ENCODE peak calls at places on chromosomes 11 and 22, in six cellular contexts. P is suprapubic skin, F is esophagus muscularis mucosa, L is H1, G is SK-N-SH, W is upper lobe of left lung. A is an unnamed sample.

GRCh38 chr22:42430486-42431125 is 1.6 kb downstream of the NFAM1 start:
- DNase-seq in F (no peak), P (no peak), L (no peak), W (no peak), G (no peak), A (no peak)

GRCh38 chr11:126426126-126426525 is 70.6 kb downstream of the ST3GAL4 start:
- DNase-seq in F (no peak), G (no peak), L (no peak), W (no peak), P (no peak), A (no peak)

GRCh38 chr11:35526370-35526792 is 965 bp upstream of the PAMR1 start:
- DNase-seq in F (peak; percentile 21), L (peak; percentile 52), W (no peak), G (no peak), P (no peak), A (no peak)

GRCh38 chr22:18068381-18068988 is 9.3 kb upstream of the PEX26 start:
- DNase-seq in W (no peak), G (no peak), F (no peak), P (no peak), L (no peak), A (no peak)

GRCh38 chr11:10885703-10886363 is 28.0 kb upstream of the ZBED5 start:
- DNase-seq in L (no peak), G (peak; percentile 54), F (no peak), P (no peak), W (no peak), A (no peak)

GRCh38 chr22:35987487-35987886 is 41.1 kb downstream of the RBFOX2 start:
- DNase-seq in L (no peak), P (no peak), F (peak; percentile 55), W (no peak), G (peak; percentile 18), A (no peak)

GRCh38 chr22:37887610-37888378 is 18.3 kb upstream of the MICALL1 start:
- DNase-seq in P (no peak), L (no peak), W (no peak), F (no peak), G (no peak), A (no peak)

GRCh38 chr22:37229805-37230672 is 14.0 kb downstream of the RAC2 start:
- DNase-seq in G (no peak), W (no peak), P (no peak), F (no peak), L (no peak), A (peak; percentile 67)

GRCh38 chr11:44624761-44625221 is 59.3 kb downstream of the CD82 start:
- DNase-seq in G (no peak), W (no peak), P (peak; percentile 13), L (peak; percentile 38), F (peak; percentile 75), A (peak; percentile 13)

GRCh38 chr11:12210200-12210599 is 99.8 kb downstream of the MICAL2 start:
- DNase-seq in P (no peak), G (no peak), L (no peak), W (no peak), F (no peak), A (no peak)

GRCh38 chr11:46976182-46976854 is 39.8 kb downstream of the CSTPP1 start:
- DNase-seq in L (no peak), P (no peak), G (no peak), W (no peak), F (no peak), A (no peak)

GRCh38 chr11:65410936-65411680 is 11.5 kb upstream of the NEAT1 start:
- DNase-seq in P (peak; percentile 57), W (peak; percentile 73), G (no peak), F (no peak), L (no peak), A (no peak)

GRCh38 chr11:71505781-71506180 is 21.3 kb upstream of the KRTAP5-7 start:
- DNase-seq in F (no peak), W (no peak), G (no peak), P (no peak), L (peak; percentile 50), A (no peak)

GRCh38 chr11:123011510-123011909 is 29.9 kb upstream of the BSX start:
- DNase-seq in F (no peak), G (no peak), P (no peak), W (no peak), L (no peak), A (no peak)

GRCh38 chr22:37244114-37244921 is at the start of gene RAC2:
- DNase-seq in W (peak; percentile 90), G (peak; percentile 57), L (no peak), F (no peak), P (peak; percentile 78), A (peak; percentile 78)

GRCh38 chr11:2091112-2091746 is 48.0 kb downstream of the IGF2 start:
- DNase-seq in F (no peak), P (peak; percentile 40), L (peak; percentile 35), W (peak; percentile 60), G (no peak), A (peak; percentile 9)

GRCh38 chr11:92495107-92495793 is 270.6 kb downstream of the FAT3 start:
- DNase-seq in L (no peak), G (no peak), W (no peak), F (no peak), P (no peak), A (no peak)

GRCh38 chr11:12653729-12654128 is 20.5 kb upstream of the TEAD1 start:
- DNase-seq in L (no peak), G (no peak), P (no peak), W (no peak), F (no peak), A (no peak)

GRCh38 chr22:35972559-35972958 is 56.1 kb downstream of the RBFOX2 start:
- DNase-seq in F (no peak), G (no peak), L (no peak), P (no peak), W (no peak), A (no peak)

GRCh38 chr22:49647346-49648026 is 180.2 kb downstream of the BRD1 start:
- DNase-seq in L (no peak), G (no peak), F (no peak), P (no peak), W (no peak), A (no peak)

GRCh38 chr11:75242722-75243600 is 2.4 kb downstream of the TPBGL start:
- DNase-seq in P (peak; percentile 45), F (no peak), G (peak; percentile 3), W (no peak), L (no peak), A (peak; percentile 16)

GRCh38 chr11:75240381-75241035 is at the start of gene TPBGL:
- DNase-seq in G (peak; percentile 79), F (no peak), L (peak; percentile 76), W (no peak), P (no peak), A (peak; percentile 23)

GRCh38 chr11:75239551-75240290 is 853 bp upstream of the TPBGL start:
- DNase-seq in F (no peak), P (no peak), G (peak; percentile 10), W (no peak), L (no peak), A (peak; percentile 17)

GRCh38 chr11:75241906-75242644 is 1.5 kb downstream of the TPBGL start:
- DNase-seq in W (peak; percentile 36), G (no peak), F (no peak), L (no peak), P (peak; percentile 60), A (peak; percentile 11)

DNA sequence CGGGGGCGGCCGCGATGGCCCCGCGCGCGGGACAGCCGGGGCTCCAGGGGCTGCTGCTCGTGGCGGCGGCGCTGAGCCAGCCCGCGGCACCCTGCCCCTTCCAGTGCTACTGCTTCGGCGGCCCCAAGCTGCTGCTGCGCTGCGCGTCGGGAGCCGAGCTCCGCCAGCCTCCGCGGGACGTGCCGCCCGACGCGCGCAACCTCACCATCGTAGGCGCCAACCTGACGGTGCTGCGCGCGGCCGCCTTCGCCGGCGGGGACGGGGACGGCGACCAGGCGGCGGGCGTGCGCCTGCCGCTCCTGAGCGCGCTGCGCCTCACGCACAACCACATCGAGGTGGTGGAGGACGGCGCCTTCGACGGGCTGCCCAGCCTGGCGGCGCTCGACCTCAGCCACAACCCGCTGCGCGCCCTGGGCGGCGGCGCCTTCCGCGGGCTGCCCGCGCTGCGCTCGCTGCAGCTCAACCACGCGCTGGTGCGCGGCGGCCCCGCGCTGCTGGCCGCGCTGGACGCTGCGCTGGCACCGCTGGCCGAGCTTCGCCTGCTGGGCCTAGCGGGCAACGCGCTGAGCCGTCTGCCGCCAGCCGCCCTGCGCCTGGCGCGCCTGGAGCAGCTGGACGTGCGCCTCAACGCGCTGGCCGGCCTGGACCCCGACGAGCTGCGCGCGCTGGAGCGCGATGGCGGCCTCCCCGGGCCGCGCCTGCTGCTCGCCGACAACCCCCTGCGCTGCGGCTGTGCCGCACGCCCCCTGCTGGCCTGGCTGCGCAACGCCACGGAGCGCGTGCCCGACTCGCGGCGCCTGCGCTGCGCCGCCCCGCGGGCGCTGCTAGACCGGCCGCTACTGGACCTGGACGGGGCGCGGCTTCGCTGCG is 697 bp downstream of the TPBGL start:
- DNase-seq in G (peak; percentile 98), W (peak; percentile 98), L (peak; percentile 97), P (peak; percentile 81), F (no peak), A (peak; percentile 87)
- H3K4me3 ChIP-seq in G (peak overlapping the region; percentile 53), W (peak overlapping the region; percentile 51), L (peak overlapping the region; percentile 37), P (peak overlapping the region; percentile 56), F (peak overlapping the region; percentile 45), A (peak overlapping the region; percentile 44)

DNA sequence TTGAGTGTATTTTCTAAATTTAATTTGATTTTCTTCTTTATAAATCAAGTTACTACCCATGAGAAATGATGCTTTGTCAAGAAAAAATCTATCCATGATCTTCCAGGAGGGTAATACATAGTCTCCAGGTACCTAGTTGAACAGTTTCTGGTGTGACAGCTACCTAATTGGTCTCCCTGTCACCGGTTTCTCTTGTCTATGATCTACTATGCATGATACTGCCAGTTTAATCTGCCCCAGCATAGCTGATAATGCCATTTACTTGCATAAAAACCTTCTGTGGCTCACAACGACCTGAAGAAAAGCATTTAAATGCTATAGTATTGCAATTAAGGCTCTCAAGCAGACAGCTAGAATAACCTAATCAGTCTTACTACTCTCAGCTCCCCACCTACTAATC is 349.5 kb downstream of the DLG2 start:
- DNase-seq in G (no peak), W (no peak), L (no peak), P (no peak), F (no peak), A (no peak)
- TF ChIP-seq EP300 in G (no peak), W (no peak), L (no peak), P (no peak), F (no peak), A (no peak)

DNA sequence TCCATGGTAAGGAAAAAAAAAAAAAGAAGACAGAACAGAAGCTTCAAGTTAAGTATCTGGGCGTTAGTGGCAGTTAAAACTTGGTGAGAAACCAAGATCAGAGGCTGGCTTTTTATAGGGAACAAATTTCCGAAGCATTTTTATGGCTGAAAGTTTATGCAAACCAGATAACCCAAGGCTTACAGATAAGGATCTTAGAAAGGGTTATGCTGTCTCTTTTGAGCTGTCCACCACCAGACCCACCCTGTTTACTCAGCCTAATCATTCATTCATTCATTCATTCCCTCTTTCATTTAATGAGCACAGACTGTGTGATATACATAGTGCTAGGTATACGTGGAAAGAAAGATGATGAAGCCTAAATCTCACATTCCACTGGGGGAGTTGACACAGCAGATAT is 89.5 kb downstream of the ME3 start:
- DNase-seq in F (no peak), G (no peak), P (no peak), W (no peak), L (no peak), A (no peak)
- TF ChIP-seq POLR2AphosphoS5 in F (no peak), G (no peak), P (no peak), W (no peak), L (no peak), A (no peak)

DNA sequence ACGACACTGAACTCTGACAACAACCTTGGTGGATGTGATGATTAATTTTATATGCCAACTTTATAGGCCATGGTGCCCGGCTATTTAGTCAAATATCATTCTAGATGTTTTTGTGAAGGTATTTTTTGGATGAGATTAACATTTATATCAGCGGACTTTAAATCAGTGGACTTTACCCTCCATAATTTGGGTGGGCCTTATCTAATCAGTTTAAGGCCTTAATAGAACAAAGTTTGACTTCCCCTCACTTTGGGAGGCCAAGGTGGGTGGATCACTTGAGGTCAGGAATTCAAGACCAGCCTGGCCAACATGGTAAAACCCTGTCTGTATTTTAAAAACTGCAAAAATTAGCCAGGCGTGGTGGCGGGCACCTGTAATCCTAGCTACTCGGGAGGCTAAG is 4.0 kb downstream of the PRCP start:
- DNase-seq in F (no peak), G (no peak), W (no peak), P (no peak), L (no peak), A (no peak)
- H3K4me3 ChIP-seq in F (no peak overlapping the region), G (no peak overlapping the region), W (no peak overlapping the region), P (no peak overlapping the region), L (no peak overlapping the region), A (no peak overlapping the region)

A was measured in stomach.